ENCODE peak calls at places on chromosomes 2 and 18, in four cellular contexts. One of them, this sample, is unnamed.

GRCh38 chr2:232852676-232853075 is 17.4 kb upstream of the SNORC start:
- DNase-seq in endothelial cell: no peak
- DNase-seq in epithelial cell of esophagus: no peak
- DNase-seq in kidney: no peak
- DNase-seq in this sample: no peak

GRCh38 chr2:43132523-43133301 is 93.7 kb downstream of the ZFP36L2 start:
- DNase-seq in endothelial cell: no peak
- DNase-seq in epithelial cell of esophagus: no peak
- DNase-seq in kidney: peak; percentile 77
- DNase-seq in this sample: peak; percentile 44

GRCh38 chr2:148546270-148546669 is 98.3 kb upstream of the EPC2 start:
- DNase-seq in endothelial cell: no peak
- DNase-seq in epithelial cell of esophagus: peak; percentile 5
- DNase-seq in kidney: no peak
- DNase-seq in this sample: no peak

GRCh38 chr2:84373391-84373790 is 85.7 kb downstream of the SUCLG1 start:
- DNase-seq in endothelial cell: no peak
- DNase-seq in epithelial cell of esophagus: no peak
- DNase-seq in kidney: no peak
- DNase-seq in this sample: no peak

GRCh38 chr2:50444286-50444685 is 587.6 kb downstream of the NRXN1 start:
- DNase-seq in endothelial cell: no peak
- DNase-seq in epithelial cell of esophagus: peak; percentile 76
- DNase-seq in kidney: no peak
- DNase-seq in this sample: no peak

GRCh38 chr2:68365087-68365486 is at the start of gene PLEK:
- DNase-seq in endothelial cell: no peak
- DNase-seq in epithelial cell of esophagus: no peak
- DNase-seq in kidney: peak; percentile 66
- DNase-seq in this sample: no peak

GRCh38 chr2:33214436-33214835 is 262.0 kb upstream of the RASGRP3 start:
- DNase-seq in endothelial cell: no peak
- DNase-seq in epithelial cell of esophagus: peak; percentile 56
- DNase-seq in kidney: no peak
- DNase-seq in this sample: no peak

GRCh38 chr18:63850010-63850409 is 37.5 kb upstream of the SERPINB2 start:
- DNase-seq in endothelial cell: peak; percentile 47
- DNase-seq in epithelial cell of esophagus: peak; percentile 84
- DNase-seq in kidney: no peak
- DNase-seq in this sample: peak; percentile 23

GRCh38 chr2:138503087-138503442 is 1.5 kb downstream of the SPOPL start:
- DNase-seq in endothelial cell: no peak
- DNase-seq in epithelial cell of esophagus: peak; percentile 49
- DNase-seq in kidney: no peak
- DNase-seq in this sample: no peak

GRCh38 chr2:191870744-191871143 is 23.9 kb upstream of the CAVIN2 start:
- DNase-seq in endothelial cell: no peak
- DNase-seq in epithelial cell of esophagus: no peak
- DNase-seq in kidney: no peak
- DNase-seq in this sample: no peak

GRCh38 chr18:61935362-61935761 is 42.6 kb upstream of the RNF152 start:
- DNase-seq in endothelial cell: no peak
- DNase-seq in epithelial cell of esophagus: no peak
- DNase-seq in kidney: no peak
- DNase-seq in this sample: no peak

GRCh38 chr2:171403181-171403580 is 30.6 kb downstream of the METTL8 start:
- DNase-seq in endothelial cell: no peak
- DNase-seq in epithelial cell of esophagus: peak; percentile 18
- DNase-seq in kidney: no peak
- DNase-seq in this sample: no peak

GRCh38 chr2:144703852-144704324 is 184.0 kb upstream of the ZEB2 start:
- DNase-seq in endothelial cell: no peak
- DNase-seq in epithelial cell of esophagus: peak; percentile 93
- DNase-seq in kidney: no peak
- DNase-seq in this sample: no peak

GRCh38 chr2:50729306-50730105 is 302.4 kb downstream of the NRXN1 start:
- DNase-seq in endothelial cell: no peak
- DNase-seq in epithelial cell of esophagus: no peak
- DNase-seq in kidney: no peak
- DNase-seq in this sample: no peak

GRCh38 chr2:26587966-26588365 is 53.2 kb downstream of the CIB4 start:
- DNase-seq in endothelial cell: no peak
- DNase-seq in epithelial cell of esophagus: no peak
- DNase-seq in kidney: no peak
- DNase-seq in this sample: no peak

GRCh38 chr18:62332964-62333695 is 8.0 kb downstream of the TNFRSF11A start:
- DNase-seq in endothelial cell: no peak
- DNase-seq in epithelial cell of esophagus: no peak
- DNase-seq in kidney: no peak
- DNase-seq in this sample: no peak

GRCh38 chr18:48736316-48736715 is 197.5 kb downstream of the CTIF start:
- DNase-seq in endothelial cell: no peak
- DNase-seq in epithelial cell of esophagus: peak; percentile 20
- DNase-seq in kidney: peak; percentile 12
- DNase-seq in this sample: no peak

GRCh38 chr18:10851824-10852225 is 297.5 kb downstream of the PIEZO2 start:
- DNase-seq in endothelial cell: no peak
- DNase-seq in epithelial cell of esophagus: peak; percentile 44
- DNase-seq in kidney: no peak
- DNase-seq in this sample: peak; percentile 54

GRCh38 chr2:38436227-38436664 is 59.2 kb upstream of the ATL2 start:
- DNase-seq in endothelial cell: no peak
- DNase-seq in epithelial cell of esophagus: no peak
- DNase-seq in kidney: no peak
- DNase-seq in this sample: no peak

GRCh38 chr2:238635637-238636036 is 208.9 kb downstream of the ASB1 start:
- DNase-seq in endothelial cell: no peak
- DNase-seq in epithelial cell of esophagus: no peak
- DNase-seq in kidney: no peak
- DNase-seq in this sample: no peak

GRCh38 chr18:2927745-2928144 is 80.9 kb downstream of the EMILIN2 start:
- DNase-seq in endothelial cell: no peak
- DNase-seq in epithelial cell of esophagus: no peak
- DNase-seq in kidney: no peak
- DNase-seq in this sample: no peak

GRCh38 chr2:241334813-241335212 is 19.1 kb downstream of the SEPTIN2 start:
- DNase-seq in endothelial cell: no peak
- DNase-seq in epithelial cell of esophagus: no peak
- DNase-seq in kidney: no peak
- DNase-seq in this sample: no peak

DNA sequence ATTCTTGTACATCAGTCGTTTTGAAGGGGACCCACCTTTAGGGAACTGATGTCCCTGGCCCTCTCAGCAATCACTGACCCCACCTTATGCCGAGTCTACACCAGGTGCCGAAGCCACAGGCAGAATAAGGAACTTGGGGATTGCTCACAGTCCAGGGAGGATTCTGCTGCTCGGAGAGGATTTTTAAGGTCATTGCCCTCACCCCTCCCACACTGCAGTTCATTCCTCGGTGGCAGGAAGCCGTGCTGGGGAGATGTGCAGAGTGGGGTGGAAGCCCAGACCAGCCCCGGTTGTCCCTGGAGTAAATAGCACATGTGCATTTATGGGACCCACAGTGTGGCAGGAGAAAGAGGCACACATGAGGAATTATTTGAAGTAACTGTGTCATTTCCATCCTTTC is 50.4 kb downstream of the PLB1 start:
- DNase-seq in endothelial cell: no peak
- DNase-seq in epithelial cell of esophagus: no peak
- DNase-seq in kidney: no peak
- DNase-seq in this sample: no peak
- TF ChIP-seq CTCF in endothelial cell: no peak
- TF ChIP-seq CTCF in epithelial cell of esophagus: no peak
- TF ChIP-seq CTCF in kidney: no peak
- TF ChIP-seq CTCF in this sample: no peak

DNA sequence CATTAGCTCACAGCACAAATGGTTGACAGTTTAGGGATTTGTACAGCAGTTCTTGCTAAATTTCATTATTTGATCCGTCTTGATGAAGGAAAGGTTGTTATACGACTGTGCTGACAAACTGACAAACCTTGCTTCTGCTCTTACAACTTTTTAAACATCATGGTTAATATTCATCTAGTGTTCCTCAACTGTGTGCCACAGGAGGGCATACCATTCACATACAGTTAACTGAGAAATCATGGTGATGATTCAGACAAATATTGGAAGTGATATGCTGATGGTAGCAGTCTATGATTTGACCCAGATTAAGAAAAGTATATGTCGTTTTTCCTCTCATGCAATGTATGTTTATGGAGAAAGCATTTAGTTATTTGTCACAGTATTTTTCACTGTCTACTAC is 129.8 kb upstream of the FSIP2 start:
- DNase-seq in endothelial cell: no peak
- DNase-seq in epithelial cell of esophagus: peak; percentile 32
- DNase-seq in kidney: no peak
- DNase-seq in this sample: no peak
- TF ChIP-seq CTCF in endothelial cell: no peak
- TF ChIP-seq CTCF in epithelial cell of esophagus: no peak
- TF ChIP-seq CTCF in kidney: peak; percentile 30
- TF ChIP-seq CTCF in this sample: no peak

DNA sequence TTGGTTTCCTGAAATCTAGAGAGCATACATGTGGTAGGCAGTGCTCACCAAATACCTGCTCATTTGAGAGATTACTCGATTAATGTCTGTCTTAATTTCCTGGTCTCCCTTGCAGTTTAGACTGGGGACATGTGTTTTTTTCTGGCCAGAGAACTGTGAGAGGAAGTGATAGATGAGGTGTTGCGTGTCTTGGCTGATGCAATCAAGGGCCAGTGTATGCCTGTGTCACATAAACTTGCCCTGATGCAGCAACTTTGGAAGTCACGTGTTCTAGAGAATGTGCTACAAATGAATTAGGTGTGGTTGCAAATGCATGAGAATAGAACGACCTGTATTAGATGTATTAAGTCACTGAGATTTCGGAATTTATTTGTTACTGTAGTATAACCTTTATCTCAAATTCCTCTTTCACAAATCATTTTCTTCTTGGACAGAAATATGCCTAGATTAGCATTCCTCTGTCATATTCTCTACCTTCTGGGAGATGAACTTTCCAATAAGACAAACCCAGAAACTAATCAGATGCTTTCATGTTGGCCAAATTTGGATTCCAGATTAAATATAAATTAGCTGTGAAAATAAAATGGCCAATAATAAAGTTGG is 9.9 kb upstream of the IL1A start:
- DNase-seq in endothelial cell: no peak
- DNase-seq in epithelial cell of esophagus: peak; percentile 99
- DNase-seq in kidney: no peak
- DNase-seq in this sample: peak; percentile 31
- TF ChIP-seq CTCF in endothelial cell: no peak
- TF ChIP-seq CTCF in epithelial cell of esophagus: no peak
- TF ChIP-seq CTCF in kidney: no peak
- TF ChIP-seq CTCF in this sample: no peak

GRCh38 chr2:41510108-41510507 is 537.7 kb upstream of the PKDCC start:
- DNase-seq in endothelial cell: peak; percentile 3
- DNase-seq in epithelial cell of esophagus: no peak
- DNase-seq in kidney: no peak
- DNase-seq in this sample: no peak
- TF ChIP-seq CTCF in endothelial cell: no peak
- TF ChIP-seq CTCF in epithelial cell of esophagus: no peak
- TF ChIP-seq CTCF in kidney: no peak
- TF ChIP-seq CTCF in this sample: no peak

GRCh38 chr2:71772510-71773172 is 319.3 kb downstream of the DYSF start:
- DNase-seq in endothelial cell: no peak
- DNase-seq in epithelial cell of esophagus: peak; percentile 30
- DNase-seq in kidney: no peak
- DNase-seq in this sample: no peak

GRCh38 chr2:71778514-71779305 is 325.3 kb downstream of the DYSF start:
- DNase-seq in endothelial cell: no peak
- DNase-seq in epithelial cell of esophagus: no peak
- DNase-seq in kidney: no peak
- DNase-seq in this sample: no peak

GRCh38 chr2:71776227-71776626 is 322.9 kb downstream of the DYSF start:
- DNase-seq in endothelial cell: no peak
- DNase-seq in epithelial cell of esophagus: no peak
- DNase-seq in kidney: peak; percentile 12
- DNase-seq in this sample: no peak

GRCh38 chr2:71777946-71778345 is 324.6 kb downstream of the DYSF start:
- DNase-seq in endothelial cell: no peak
- DNase-seq in epithelial cell of esophagus: no peak
- DNase-seq in kidney: no peak
- DNase-seq in this sample: no peak

GRCh38 chr2:71773218-71773617 is 319.9 kb downstream of the DYSF start:
- DNase-seq in endothelial cell: no peak
- DNase-seq in epithelial cell of esophagus: no peak
- DNase-seq in kidney: no peak
- DNase-seq in this sample: no peak
- TF ChIP-seq CTCF in endothelial cell: no peak
- TF ChIP-seq CTCF in epithelial cell of esophagus: no peak
- TF ChIP-seq CTCF in kidney: no peak
- TF ChIP-seq CTCF in this sample: no peak

GRCh38 chr18:12307251-12307736 is 747 bp upstream of the TUBB6 start:
- DNase-seq in endothelial cell: peak; percentile 58
- DNase-seq in epithelial cell of esophagus: peak; percentile 59
- DNase-seq in kidney: peak; percentile 88
- DNase-seq in this sample: peak; percentile 52
- TF ChIP-seq CTCF in endothelial cell: no peak
- TF ChIP-seq CTCF in epithelial cell of esophagus: peak; percentile 11
- TF ChIP-seq CTCF in kidney: no peak
- TF ChIP-seq CTCF in this sample: peak; percentile 37

This sample was measured in GM13977.